ENCODE peak calls at places on chromosomes 4 and X, in four cellular contexts. U is foreskin fibroblast, X is upper lobe of right lung, A is GM13977. N is an unnamed sample.

GRCh38 chr4:78689224-78689623 is 86.9 kb upstream of the BMP2K start:
- DNase-seq in A (no peak), X (no peak), U (no peak), N (no peak)

GRCh38 chr4:40976343-40976742 is 226.6 kb downstream of the NSUN7 start:
- DNase-seq in X (no peak), A (peak), U (peak), N (peak)

GRCh38 chr4:137955615-137956014 is 286.5 kb downstream of the SLC7A11 start:
- DNase-seq in U (no peak), A (no peak), X (no peak), N (no peak)

GRCh38 chr4:88689877-88690276 is 7.8 kb downstream of the NAP1L5 start:
- DNase-seq in U (no peak), A (no peak), X (no peak), N (no peak)

GRCh38 chrX:48829016-48829735 is 2.9 kb downstream of the ERAS start:
- DNase-seq in A (no peak), X (no peak), U (no peak), N (no peak)

GRCh38 chr4:128810871-128811570 is 1.5 kb downstream of the JADE1 start:
- DNase-seq in X (peak), U (peak), A (peak), N (peak)

GRCh38 chr4:54098375-54098774 is 1.6 kb upstream of the GSX2 start:
- DNase-seq in U (no peak), X (no peak), A (no peak), N (no peak)

GRCh38 chr4:120071192-120071795 is 4.6 kb upstream of the MAD2L1 start:
- DNase-seq in U (peak), A (peak), X (no peak), N (peak)

GRCh38 chr4:47598320-47598719 is 113.2 kb downstream of the ATP10D start:
- DNase-seq in X (no peak), U (no peak), A (no peak), N (no peak)

GRCh38 chrX:118536687-118537461 is 41.3 kb downstream of the DOCK11 start:
- DNase-seq in X (no peak), U (no peak), A (no peak), N (no peak)

GRCh38 chrX:153564047-153564606 is 34.8 kb downstream of the CCNQ start:
- DNase-seq in U (no peak), X (no peak), A (no peak), N (no peak)

GRCh38 chrX:58025979-58026378 is 115.7 kb upstream of the ZXDA start:
- DNase-seq in X (no peak), A (peak), U (peak), N (peak)

GRCh38 chrX:153688900-153689590 is 1.3 kb downstream of the SLC6A8 start:
- DNase-seq in U (peak), X (no peak), A (no peak), N (no peak)

DNA sequence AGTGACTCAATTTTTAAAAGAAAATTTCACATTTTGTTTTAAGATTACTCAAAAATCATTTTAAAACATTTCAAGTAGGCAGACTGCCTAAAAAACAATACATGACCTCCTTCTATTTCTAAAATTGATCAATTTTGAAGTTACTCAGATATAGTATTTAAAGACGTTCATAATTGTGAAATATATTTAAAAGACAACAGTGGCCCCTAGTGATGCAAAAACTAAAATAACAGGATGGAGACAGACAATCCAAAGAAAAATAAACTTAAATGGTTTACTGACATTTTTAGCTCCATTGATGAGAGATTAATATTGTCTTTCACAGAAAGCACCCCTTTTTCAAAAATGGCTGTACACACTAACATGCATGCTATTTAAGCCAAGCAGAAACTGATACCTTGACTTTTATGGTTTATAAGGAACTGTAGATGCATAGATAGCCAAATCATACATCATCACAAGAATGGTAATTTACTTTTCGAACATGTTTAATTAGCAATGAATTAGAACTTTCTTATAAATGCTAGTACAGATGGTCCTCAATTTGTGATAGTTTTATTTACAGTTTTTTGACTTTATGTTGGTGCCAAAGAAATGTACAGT is 69.8 kb upstream of the FAT4 start:
- DNase-seq in U (no peak), A (no peak), X (no peak), N (no peak)
- TF ChIP-seq CTCF in U (peak), A (no peak), X (peak), N (no peak)

GRCh38 chr4:80072607-80073361 is at the start of gene ANTXR2:
- DNase-seq in X (peak), A (peak), U (peak), N (peak)
- TF ChIP-seq CTCF in X (peak), A (no peak), U (no peak), N (no peak)

GRCh38 chr4:107760281-107760947 is 40.4 kb upstream of the PAPSS1 start:
- DNase-seq in X (no peak), U (no peak), A (no peak), N (no peak)
- TF ChIP-seq CTCF in X (peak), U (no peak), A (no peak), N (no peak)

GRCh38 chr4:80221161-80221560 is 23.9 kb downstream of the PRDM8 start:
- DNase-seq in U (no peak), X (no peak), A (no peak), N (no peak)
- TF ChIP-seq CTCF in U (peak), X (peak), A (peak), N (no peak)

GRCh38 chrX:103637604-103638338 is 9.0 kb downstream of the TCEAL1 start:
- DNase-seq in U (no peak), A (no peak), X (no peak), N (no peak)
- TF ChIP-seq CTCF in U (no peak), A (no peak), X (no peak), N (no peak)